ENCODE peak calls at places on chromosome 3, in four cellular contexts. K is prostate gland, H is adrenal gland, G is hepatocyte. D is an unnamed sample.

GRCh38 chr3:186583820-186584219 is 13.3 kb downstream of the DNAJB11 start:
- DNase-seq in G (no peak), H (no peak), K (no peak), D (no peak)

GRCh38 chr3:23778451-23778850 is 27.3 kb upstream of the UBE2E1 start:
- DNase-seq in H (no peak), G (no peak), K (no peak), D (no peak)

GRCh38 chr3:13400114-13400696 is 19.9 kb downstream of the NUP210 start:
- DNase-seq in K (no peak), H (no peak), G (no peak), D (no peak)

GRCh38 chr3:72725229-72725628 is 123.0 kb downstream of the SHQ1 start:
- DNase-seq in H (no peak), K (no peak), G (no peak), D (no peak)

GRCh38 chr3:74630602-74631001 is 16.1 kb upstream of the CNTN3 start:
- DNase-seq in K (no peak), H (no peak), G (peak; percentile 20), D (no peak)

GRCh38 chr3:13379191-13379830 is 40.8 kb downstream of the NUP210 start:
- DNase-seq in H (peak; percentile 40), G (peak; percentile 60), K (no peak), D (no peak)

GRCh38 chr3:158105124-158105709 is 1.0 kb downstream of the SHOX2 start:
- DNase-seq in K (no peak), H (no peak), G (peak; percentile 20), D (no peak)

GRCh38 chr3:191005790-191006189 is 143.3 kb upstream of the GMNC start:
- DNase-seq in K (no peak), G (no peak), H (no peak), D (no peak)

GRCh38 chr3:106068386-106068785 is 199.6 kb upstream of the CBLB start:
- DNase-seq in K (no peak), H (peak; percentile 27), G (no peak), D (no peak)

GRCh38 chr3:156553705-156554356 is 1.1 kb downstream of the SSR3 start:
- DNase-seq in G (peak; percentile 52), K (no peak), H (no peak), D (peak; percentile 60)

GRCh38 chr3:168990111-168990510 is 673.4 kb downstream of the MECOM start:
- DNase-seq in H (no peak), K (no peak), G (peak; percentile 12), D (no peak)

GRCh38 chr3:186414735-186415419 is 52.8 kb upstream of the DGKG start:
- DNase-seq in G (no peak), K (no peak), H (no peak), D (no peak)

GRCh38 chr3:150348500-150348899 is 59.6 kb upstream of the TSC22D2 start:
- DNase-seq in G (peak; percentile 62), K (no peak), H (no peak), D (peak; percentile 14)

GRCh38 chr3:125349556-125350165 is 25.5 kb downstream of the ZNF148 start:
- DNase-seq in H (no peak), K (no peak), G (no peak), D (no peak)

GRCh38 chr3:61168286-61168685 is 83.0 kb downstream of the FHIT start:
- DNase-seq in G (no peak), K (no peak), H (no peak), D (no peak)

GRCh38 chr3:100039075-100039474 is 75.2 kb downstream of the FILIP1L start:
- DNase-seq in G (no peak), K (no peak), H (no peak), D (no peak)

GRCh38 chr3:81723732-81724313 is 37.6 kb downstream of the GBE1 start:
- DNase-seq in G (no peak), H (no peak), K (no peak), D (peak; percentile 41)

GRCh38 chr3:157160652-157161480 is 919 bp upstream of the CCNL1 start:
- DNase-seq in K (peak; percentile 72), G (peak; percentile 95), H (peak; percentile 76), D (peak; percentile 80)

GRCh38 chr3:181860243-181860642 is 148.5 kb downstream of the SOX2 start:
- DNase-seq in G (no peak), K (no peak), H (no peak), D (no peak)

GRCh38 chr3:169305460-169305859 is 358.1 kb downstream of the MECOM start:
- DNase-seq in H (no peak), K (no peak), G (peak; percentile 59), D (no peak)

GRCh38 chr3:183829466-183829865 is 4.1 kb upstream of the MAP6D1 start:
- DNase-seq in K (no peak), G (no peak), H (no peak), D (no peak)

GRCh38 chr3:129597087-129597791 is 9.2 kb downstream of the PLXND1 start:
- DNase-seq in H (no peak), G (no peak), K (no peak), D (no peak)

GRCh38 chr3:12706504-12707253 is 42.8 kb upstream of the RAF1 start:
- DNase-seq in G (peak; percentile 67), K (peak; percentile 12), H (peak; percentile 44), D (peak; percentile 79)

GRCh38 chr3:85725809-85726208 is 767.0 kb downstream of the CADM2 start:
- DNase-seq in H (no peak), G (no peak), K (no peak), D (peak; percentile 7)

GRCh38 chr3:49296781-49297420 is 19.9 kb upstream of the C3orf62 start:
- DNase-seq in H (no peak), G (no peak), K (peak; percentile 19), D (no peak)

GRCh38 chr3:127556565-127556964 is 34.0 kb downstream of the TPRA1 start:
- DNase-seq in G (no peak), H (no peak), K (no peak), D (no peak)

GRCh38 chr3:106018111-106018510 is 149.3 kb upstream of the CBLB start:
- DNase-seq in G (no peak), H (no peak), K (no peak), D (no peak)

GRCh38 chr3:39150803-39151631 is 2.4 kb downstream of the CSRNP1 start:
- DNase-seq in H (peak; percentile 92), K (peak; percentile 71), G (peak; percentile 95), D (peak; percentile 33)

GRCh38 chr3:38521391-38521987 is 25.3 kb downstream of the EXOG start:
- DNase-seq in G (peak; percentile 79), K (peak; percentile 60), H (peak; percentile 64), D (peak; percentile 56)

GRCh38 chr3:69370156-69370944 is 15.5 kb downstream of the FRMD4B start:
- DNase-seq in H (no peak), K (no peak), G (no peak), D (no peak)

GRCh38 chr3:181699171-181699903 is 12.4 kb upstream of the SOX2 start:
- DNase-seq in K (no peak), G (no peak), H (no peak), D (no peak)

GRCh38 chr3:12796171-12797123 is at the start of gene CAND2:
- DNase-seq in K (no peak), G (peak; percentile 79), H (peak; percentile 61), D (no peak)

GRCh38 chr3:146969356-146969755 is 364.2 kb upstream of the PLSCR5 start:
- DNase-seq in G (no peak), H (no peak), K (no peak), D (no peak)

GRCh38 chr3:124714218-124714853 is 15.9 kb upstream of the UMPS start:
- DNase-seq in H (no peak), K (no peak), G (no peak), D (no peak)

GRCh38 chr3:142888484-142889262 is at the start of gene PCOLCE2:
- DNase-seq in H (peak; percentile 21), G (peak; percentile 61), K (no peak), D (no peak)

GRCh38 chr3:15387171-15387581 is 40.2 kb downstream of the METTL6 start:
- DNase-seq in H (peak; percentile 72), K (no peak), G (no peak), D (no peak)